ENCODE peak calls at places on chromosomes 13 and 19, in four cellular contexts. K, O, W and N are unnamed samples. For H3K4me1, the result is how much of the 10 kb centered on the place peaks cover.

GRCh38 chr13:49502954-49503353 is 7.2 kb downstream of the PHF11 start:
- DNase-seq in K (no peak), O (no peak), W (no peak), N (no peak)

GRCh38 chr19:3857449-3858003 is 11.3 kb downstream of the ZFR2 start:
- DNase-seq in K (no peak), O (no peak), W (no peak), N (no peak)

GRCh38 chr13:35782793-35783192 is 306.3 kb upstream of the MAB21L1 start:
- DNase-seq in K (no peak), O (no peak), W (no peak), N (no peak)

GRCh38 chr19:9986787-9987281 is 23.5 kb downstream of the COL5A3 start:
- DNase-seq in K (no peak), O (no peak), W (no peak), N (no peak)

GRCh38 chr13:113209880-113210421 is 538 bp downstream of the CUL4A start:
- DNase-seq in K (peak), O (no peak), W (no peak), N (no peak)

GRCh38 chr19:58052256-58052655 is 6.8 kb upstream of the ZNF135 start:
- DNase-seq in K (no peak), O (no peak), W (no peak), N (no peak)

GRCh38 chr19:2261438-2262172 is 5.4 kb upstream of the JSRP1 start:
- DNase-seq in K (peak), O (no peak), W (no peak), N (no peak)

GRCh38 chr19:39277598-39277997 is 9.4 kb downstream of the IFNL2 start:
- DNase-seq in K (no peak), O (no peak), W (no peak), N (no peak)

GRCh38 chr13:34591801-34592454 is 350.1 kb upstream of the NBEA start:
- DNase-seq in K (no peak), O (no peak), W (no peak), N (no peak)

GRCh38 chr13:99464441-99464949 is 36.8 kb upstream of the TM9SF2 start:
- DNase-seq in K (no peak), O (no peak), W (no peak), N (no peak)

GRCh38 chr13:72151241-72151640 is 284.2 kb upstream of the DACH1 start:
- DNase-seq in K (no peak), O (no peak), W (no peak), N (no peak)
- TF ChIP-seq SIN3A in K (no peak), O (no peak), W (no peak), N (no peak)

GRCh38 chr19:16380314-16380695 is 55.7 kb downstream of the KLF2 start:
- DNase-seq in K (no peak), O (no peak), W (no peak), N (no peak)
- H3K4me1 ChIP-seq in K (under half), O (under half), W (under half), N (under half)

GRCh38 chr13:97301382-97302095 is 79.4 kb downstream of the MBNL2 start:
- DNase-seq in K (no peak), O (no peak), W (no peak), N (no peak)
- TF ChIP-seq POLR2AphosphoS5 in K (no peak), O (no peak), W (no peak), N (no peak)

GRCh38 chr19:29525901-29526729 is at the start of gene VSTM2B:
- DNase-seq in K (no peak), O (no peak), W (no peak), N (no peak)
- TF ChIP-seq SIN3A in K (no peak), O (no peak), W (no peak), N (no peak)

DNA sequence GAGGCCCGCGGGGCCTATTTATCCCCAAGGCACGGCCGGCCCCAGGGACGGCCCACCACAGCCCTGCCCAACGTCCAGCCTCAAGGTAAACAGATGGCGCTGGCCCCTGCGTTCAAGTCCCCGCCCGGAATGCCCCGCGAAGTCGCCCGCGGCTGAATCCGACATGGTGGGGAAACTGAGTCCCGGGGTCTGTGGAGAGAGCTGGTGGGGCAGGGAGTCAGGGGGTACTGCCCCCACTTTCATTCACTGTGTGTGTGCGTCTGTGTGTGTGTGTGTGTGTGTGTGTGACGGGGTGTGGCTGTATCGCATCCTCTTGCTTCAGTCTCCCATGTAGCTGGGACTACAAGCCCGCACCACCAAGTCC is 192 bp upstream of the COMP start:
- DNase-seq in K (no peak), O (no peak), W (no peak), N (no peak)
- H3K4me1 ChIP-seq in K (under half), O (under half), W (under half), N (under half)